ENCODE peak calls at places on chromosomes 11 and 22, in four cellular contexts. W is K562, O is H1, E is GM12878. R is an unnamed sample.

GRCh38 chr11:108620958-108621772 is 27.6 kb upstream of the EXPH5 start:
- DNase-seq in O (no peak), E (peak), W (no peak), R (no peak)

GRCh38 chr22:38834215-38834953 is 9.4 kb downstream of the NPTXR start:
- DNase-seq in E (no peak), O (no peak), W (no peak), R (no peak)

GRCh38 chr11:125053167-125053566 is 9.9 kb upstream of the SLC37A2 start:
- DNase-seq in E (no peak), W (no peak), O (no peak), R (no peak)

GRCh38 chr22:23071163-23072034 is 1.1 kb downstream of the GNAZ start:
- DNase-seq in O (no peak), W (no peak), E (no peak), R (no peak)

GRCh38 chr22:17678817-17679385 is 40.3 kb downstream of the BCL2L13 start:
- DNase-seq in O (no peak), W (no peak), E (no peak), R (no peak)

GRCh38 chr11:102936864-102937509 is 18.5 kb downstream of the MMP13 start:
- DNase-seq in W (no peak), E (peak), O (no peak), R (no peak)

GRCh38 chr22:38901111-38901641 is 29.2 kb upstream of the CBX6 start:
- DNase-seq in O (no peak), W (no peak), E (no peak), R (no peak)

GRCh38 chr22:37260939-37261338 is 16.9 kb upstream of the RAC2 start:
- DNase-seq in E (no peak), W (peak), O (no peak), R (peak)

GRCh38 chr22:20198527-20199319 is 47.9 kb upstream of the CCDC188 start:
- DNase-seq in O (no peak), W (no peak), E (no peak), R (no peak)

GRCh38 chr22:48662476-48663150 is 1165.1 kb downstream of the BRD1 start:
- DNase-seq in W (no peak), E (no peak), O (no peak), R (no peak)

GRCh38 chr11:43270468-43270867 is 41.3 kb upstream of the API5 start:
- DNase-seq in O (no peak), W (no peak), E (no peak), R (no peak)

GRCh38 chr22:48889209-48889830 is 938.4 kb downstream of the BRD1 start:
- DNase-seq in W (no peak), O (no peak), E (no peak), R (no peak)

GRCh38 chr11:79179087-79179486 is 261.7 kb downstream of the TENM4 start:
- DNase-seq in E (no peak), O (no peak), W (no peak), R (no peak)

GRCh38 chr22:30872282-30873041 is 96.1 kb downstream of the MORC2 start:
- DNase-seq in W (peak), E (no peak), O (no peak), R (no peak)

GRCh38 chr11:82663535-82663934 is 70.1 kb downstream of the FAM181B start:
- DNase-seq in O (no peak), W (no peak), E (no peak), R (no peak)

GRCh38 chr22:24697141-24697540 is 77.4 kb downstream of the PIWIL3 start:
- DNase-seq in W (no peak), E (no peak), O (no peak), R (no peak)

GRCh38 chr22:38240734-38241252 is 32.0 kb downstream of the TMEM184B start:
- DNase-seq in W (peak), O (peak), E (no peak), R (peak)

GRCh38 chr11:123976770-123977560 is 616 bp downstream of the OR10S1 start:
- DNase-seq in W (no peak), O (no peak), E (no peak), R (no peak)
- TF ChIP-seq EGR1 in W (no peak), O (no peak), E (no peak), R (no peak)

GRCh38 chr22:29704528-29705285 is 15.1 kb upstream of the CABP7 start:
- DNase-seq in E (no peak), W (no peak), O (no peak), R (no peak)
- TF ChIP-seq EGR1 in E (no peak), W (no peak), O (no peak), R (no peak)

DNA sequence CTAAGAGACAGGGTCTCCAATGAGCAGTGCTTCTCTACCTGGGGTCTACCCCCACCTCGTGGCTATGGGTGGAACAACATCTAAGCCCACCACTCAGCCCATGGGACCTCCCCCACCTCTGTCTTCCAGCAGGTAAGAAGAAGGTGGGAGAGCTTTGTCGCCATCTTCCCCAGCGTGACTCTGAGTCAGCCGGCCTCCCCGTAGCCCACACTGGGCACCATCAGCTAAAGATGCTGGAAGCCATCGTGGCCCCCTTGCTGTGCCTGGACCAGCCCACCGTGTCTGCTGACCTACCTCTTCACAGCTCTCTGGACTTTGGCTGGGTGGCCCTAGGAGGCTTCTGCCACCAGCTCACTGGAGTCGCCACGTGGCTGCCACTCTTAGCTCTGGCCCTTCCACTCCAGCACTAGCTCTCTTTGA is 954 bp downstream of the C11orf86 start:
- DNase-seq in W (peak), O (peak), E (no peak), R (no peak)
- TF ChIP-seq EGR1 in W (no peak), O (no peak), E (no peak), R (no peak)

DNA sequence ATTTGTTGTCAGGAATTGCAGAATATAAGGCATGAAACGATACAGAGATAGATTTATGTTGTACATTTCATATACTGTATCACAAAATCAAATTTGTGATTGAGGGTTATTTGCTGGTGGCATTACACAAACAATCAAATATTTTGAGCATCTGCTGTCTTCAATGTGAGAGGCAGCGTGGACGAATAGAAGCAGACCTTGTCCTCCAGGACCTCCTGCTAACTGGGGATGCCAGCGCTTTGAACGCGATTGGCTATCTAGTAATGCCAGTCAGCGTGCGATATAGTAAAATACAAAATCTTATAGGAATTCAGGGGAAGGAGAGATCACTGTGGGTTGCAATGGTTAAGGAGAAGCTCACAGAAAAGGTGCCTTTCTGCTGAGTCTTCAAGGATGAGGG is 631 bp upstream of the SNX19 start:
- DNase-seq in W (no peak), E (no peak), O (no peak), R (no peak)
- TF ChIP-seq EGR1 in W (no peak), E (no peak), O (no peak), R (no peak)

GRCh38 chr22:28977481-28977971 is 84.1 kb downstream of the C22orf31 start:
- DNase-seq in O (no peak), E (no peak), W (no peak), R (peak)
- TF ChIP-seq EGR1 in O (no peak), E (no peak), W (no peak), R (no peak)

GRCh38 chr11:27214713-27215112 is 148.3 kb downstream of the CCDC34 start:
- DNase-seq in W (no peak), E (no peak), O (no peak), R (no peak)

GRCh38 chr11:27215471-27216267 is 147.3 kb downstream of the CCDC34 start:
- DNase-seq in O (no peak), W (no peak), E (no peak), R (no peak)

GRCh38 chr11:27217496-27217895 is 145.5 kb downstream of the CCDC34 start:
- DNase-seq in O (no peak), W (no peak), E (no peak), R (no peak)

GRCh38 chr11:27217948-27218410 is 145.0 kb downstream of the CCDC34 start:
- DNase-seq in E (no peak), W (no peak), O (no peak), R (no peak)

DNA sequence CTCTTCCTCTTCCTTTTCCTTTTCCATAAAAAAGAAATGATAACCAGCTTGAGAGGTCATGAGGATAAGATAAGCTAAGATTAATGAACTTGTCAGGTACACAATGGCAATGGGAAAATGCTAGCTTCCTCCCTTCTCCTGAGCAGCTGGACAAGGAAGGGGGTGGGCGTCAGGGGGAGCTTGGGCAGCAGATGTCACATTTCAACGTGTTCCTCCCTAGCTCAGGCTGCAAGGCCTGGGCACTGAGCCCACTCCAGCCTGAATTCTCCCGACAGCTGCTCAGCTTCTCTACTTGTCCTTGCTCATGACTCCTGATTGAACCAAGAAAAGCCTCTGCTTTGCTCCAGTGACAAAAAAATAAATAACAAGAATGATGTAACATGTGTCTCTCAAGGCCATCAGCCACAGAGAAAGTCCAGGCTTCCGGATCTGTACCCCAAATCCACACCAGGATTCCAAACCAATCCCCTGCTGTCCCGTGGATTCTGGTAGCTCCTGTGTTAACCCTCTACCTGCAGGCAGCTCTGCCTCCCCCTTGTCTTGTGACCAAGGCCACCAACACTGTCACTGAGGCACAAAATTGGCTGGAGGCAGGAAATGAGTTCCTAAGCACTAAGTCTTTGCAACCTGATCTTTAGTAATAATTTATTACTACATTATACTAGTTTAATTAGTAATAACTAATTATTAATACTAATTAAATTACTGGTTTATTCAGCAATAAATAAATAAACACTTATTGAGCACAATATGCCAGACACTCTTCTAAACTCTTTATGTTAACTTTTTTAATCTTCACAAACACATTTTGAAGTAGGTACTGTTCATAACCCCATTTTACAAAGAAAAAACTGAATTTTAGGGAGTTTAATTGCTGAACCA is 146.5 kb downstream of the CCDC34 start:
- DNase-seq in E (no peak), W (no peak), O (no peak), R (no peak)
- TF ChIP-seq EGR1 in E (no peak), W (no peak), O (no peak), R (no peak)

DNA sequence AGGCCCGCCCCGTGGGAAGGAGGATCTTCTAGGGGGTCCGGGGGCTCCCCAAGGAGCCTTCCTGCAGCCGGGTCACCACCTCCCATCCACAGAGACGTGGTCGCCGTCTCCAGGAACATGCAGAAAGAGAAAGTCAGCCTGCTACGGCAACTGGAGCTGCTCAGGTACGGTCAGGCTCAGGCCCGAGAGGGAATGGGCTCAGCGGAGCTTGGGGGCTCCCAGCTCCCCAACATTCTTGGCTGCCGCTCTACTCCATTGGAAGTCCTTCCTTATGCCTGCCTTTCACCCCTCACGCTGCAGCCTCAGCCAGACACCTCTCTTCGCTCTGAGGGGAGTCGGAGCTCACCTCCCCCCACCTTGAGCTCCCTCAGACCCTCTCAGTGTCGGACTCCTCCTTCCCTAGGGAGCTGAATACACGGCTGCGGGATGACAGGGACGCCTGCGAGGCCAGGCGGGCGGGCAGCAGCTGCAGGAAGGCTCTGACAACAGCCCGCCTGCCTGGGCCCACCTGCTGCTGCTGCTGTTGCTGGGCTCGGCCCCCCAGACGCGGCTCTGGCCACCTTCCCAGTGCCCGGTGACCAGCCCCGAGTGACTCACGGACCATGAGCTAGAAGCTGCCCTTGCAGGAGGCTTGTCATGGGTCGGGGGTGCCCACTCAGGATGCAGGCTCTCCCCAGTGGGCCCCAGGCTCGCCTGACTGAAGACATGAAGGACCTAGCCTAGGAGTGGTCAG is 1.5 kb upstream of the CD151 start:
- DNase-seq in E (no peak), O (no peak), W (no peak), R (no peak)
- TF ChIP-seq EGR1 in E (no peak), O (no peak), W (no peak), R (no peak)

GRCh38 chr11:111961389-111962300 is 24.5 kb downstream of the DIXDC1 start:
- DNase-seq in W (no peak), O (no peak), E (no peak), R (no peak)

GRCh38 chr11:111954154-111954553 is 17.0 kb downstream of the DIXDC1 start:
- DNase-seq in W (no peak), O (no peak), E (no peak), R (no peak)

GRCh38 chr11:111960916-111961315 is 23.8 kb downstream of the DIXDC1 start:
- DNase-seq in E (no peak), W (no peak), O (no peak), R (no peak)

DNA sequence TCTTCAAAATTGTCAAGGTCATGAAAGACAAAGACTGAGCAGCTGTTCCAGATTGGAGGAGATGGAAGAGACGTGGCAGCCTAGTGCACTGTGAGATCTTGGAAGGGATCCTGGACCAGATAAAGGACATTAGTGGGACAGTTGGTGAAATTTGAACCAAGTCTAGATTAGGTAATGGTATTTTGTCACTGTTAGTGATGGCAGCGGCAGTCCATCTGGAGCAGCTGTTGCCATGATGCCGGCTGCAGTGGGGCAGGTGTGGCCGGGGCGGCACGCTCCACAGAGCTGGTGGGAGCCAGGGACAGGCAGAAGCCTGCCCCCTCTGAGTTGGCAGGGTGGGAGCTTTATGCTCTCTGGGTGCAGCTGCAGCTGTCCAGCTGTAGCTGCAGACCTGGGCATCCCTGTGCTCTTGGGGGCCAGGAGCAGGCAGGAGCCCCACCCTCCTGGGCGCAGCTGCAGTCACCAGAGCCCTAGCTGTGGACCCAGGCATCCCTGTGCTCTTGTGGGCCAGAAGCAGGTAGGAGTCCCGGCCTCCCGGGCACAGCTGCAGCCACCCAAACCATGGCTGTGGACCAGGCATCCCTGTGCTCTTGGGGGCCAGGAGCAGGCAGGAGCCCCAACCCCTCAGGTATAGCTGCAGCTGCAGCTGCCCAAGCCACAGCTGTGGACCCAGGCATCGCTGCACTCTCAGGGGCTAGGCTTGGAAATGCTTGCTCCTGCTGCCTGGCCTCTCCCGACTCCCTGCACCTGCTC is 20.7 kb downstream of the DIXDC1 start:
- DNase-seq in O (no peak), W (no peak), E (no peak), R (no peak)
- TF ChIP-seq EGR1 in O (no peak), W (no peak), E (no peak), R (no peak)

DNA sequence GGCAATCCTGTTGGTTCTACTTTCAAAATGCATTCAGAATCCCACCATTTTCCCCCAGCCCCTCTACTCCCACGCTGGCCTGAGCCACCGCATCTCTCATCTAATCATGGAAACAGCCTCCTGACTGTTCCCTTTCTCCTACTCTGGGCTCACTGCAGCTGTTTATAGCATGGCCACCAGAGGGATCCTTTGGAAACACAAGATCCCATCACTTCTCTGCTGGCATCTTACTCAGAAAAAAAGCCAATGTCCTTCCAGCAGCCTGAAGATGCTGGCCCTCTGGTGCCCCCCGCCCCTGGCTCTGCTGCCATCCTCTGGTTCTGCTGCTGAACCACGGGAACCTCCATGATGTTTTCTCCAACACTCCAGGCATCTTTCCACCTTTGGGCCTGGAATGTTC is 11.1 kb downstream of the MS4A8 start:
- DNase-seq in W (no peak), E (no peak), O (no peak), R (no peak)
- TF ChIP-seq EGR1 in W (no peak), E (no peak), O (no peak), R (no peak)

R was measured in HCT116.